ENCODE peak calls at places on chromosomes 11 and 22, in ten cellular contexts. D, U, X, T, Y, B, R, K, M and A are unnamed samples.
A peak's percentile ranks its signal among the peaks of the same experiment; 100 is the strongest.

GRCh38 chr11:14306481-14306880 is 52.5 kb downstream of the RRAS2 start:
- DNase-seq in D (no peak), U (no peak), X (no peak), T (no peak), Y (no peak), B (no peak), R (no peak), K (no peak), M (no peak), A (peak; percentile 30)

GRCh38 chr11:86638673-86639072 is 33.7 kb downstream of the ME3 start:
- DNase-seq in D (no peak), U (no peak), X (no peak), T (no peak), Y (no peak), B (no peak), R (no peak), K (no peak), M (no peak), A (no peak)

GRCh38 chr11:83252941-83253340 is 33.2 kb downstream of the CCDC90B start:
- DNase-seq in D (no peak), U (no peak), X (no peak), T (no peak), Y (no peak), B (no peak), R (no peak), K (no peak), M (no peak), A (no peak)

GRCh38 chr11:130103296-130103814 is 33.7 kb downstream of the APLP2 start:
- DNase-seq in D (no peak), U (no peak), X (no peak), T (peak; percentile 61), Y (no peak), B (no peak), R (peak; percentile 79), K (peak; percentile 99), M (peak; percentile 92), A (peak; percentile 97)

GRCh38 chr11:116167706-116168458 is 604.9 kb downstream of the BUD13 start:
- DNase-seq in D (no peak), U (no peak), X (no peak), T (no peak), Y (no peak), B (no peak), R (no peak), K (no peak), M (no peak), A (no peak)

GRCh38 chr11:74373382-74373781 is 24.9 kb downstream of the PGM2L1 start:
- DNase-seq in D (no peak), U (no peak), X (no peak), T (no peak), Y (no peak), B (no peak), R (no peak), K (peak; percentile 10), M (peak; percentile 7), A (peak; percentile 29)

GRCh38 chr22:24431309-24432034 is 4.1 kb downstream of the ADORA2A start:
- DNase-seq in D (no peak), U (no peak), X (no peak), T (no peak), Y (peak; percentile 24), B (no peak), R (no peak), K (no peak), M (no peak), A (no peak)

GRCh38 chr11:65316979-65317786 is 2.5 kb downstream of the CDC42EP2 start:
- DNase-seq in D (peak; percentile 51), U (no peak), X (no peak), T (peak; percentile 86), Y (peak; percentile 88), B (peak; percentile 54), R (no peak), K (peak; percentile 73), M (peak; percentile 71), A (peak; percentile 98)

GRCh38 chr11:35526370-35526792 is 965 bp upstream of the PAMR1 start:
- DNase-seq in D (no peak), U (no peak), X (no peak), T (peak; percentile 39), Y (no peak), B (no peak), R (no peak), K (peak; percentile 39), M (no peak), A (no peak)

GRCh38 chr11:113189909-113190667 is 124.3 kb upstream of the TTC12 start:
- DNase-seq in D (no peak), U (no peak), X (no peak), T (peak; percentile 83), Y (peak; percentile 55), B (no peak), R (no peak), K (peak; percentile 95), M (peak; percentile 92), A (peak; percentile 66)

GRCh38 chr11:69333149-69333710 is 39.3 kb downstream of the MYEOV start:
- DNase-seq in D (no peak), U (no peak), X (no peak), T (no peak), Y (no peak), B (no peak), R (no peak), K (no peak), M (no peak), A (no peak)

GRCh38 chr11:116857936-116858335 is 20.5 kb upstream of the APOA1 start:
- DNase-seq in D (no peak), U (no peak), X (no peak), T (no peak), Y (no peak), B (no peak), R (no peak), K (peak; percentile 30), M (peak; percentile 38), A (no peak)

GRCh38 chr22:47034905-47035419 is 272.5 kb downstream of the TBC1D22A start:
- DNase-seq in D (no peak), U (no peak), X (no peak), T (no peak), Y (no peak), B (peak; percentile 14), R (no peak), K (no peak), M (no peak), A (no peak)

GRCh38 chr11:33507967-33508366 is 192.7 kb downstream of the C11orf91 start:
- DNase-seq in D (no peak), U (no peak), X (no peak), T (peak; percentile 62), Y (no peak), B (no peak), R (no peak), K (peak; percentile 67), M (peak; percentile 85), A (peak; percentile 31)

GRCh38 chr11:69416123-69416475 is 65.4 kb upstream of the LINC01488 start:
- DNase-seq in D (no peak), U (no peak), X (no peak), T (no peak), Y (no peak), B (no peak), R (no peak), K (no peak), M (no peak), A (no peak)

GRCh38 chr22:41966607-41967240 is 2.5 kb upstream of the SEPTIN3 start:
- DNase-seq in D (no peak), U (peak; percentile 63), X (no peak), T (peak; percentile 86), Y (no peak), B (no peak), R (peak; percentile 61), K (peak; percentile 95), M (peak; percentile 88), A (peak; percentile 80)

GRCh38 chr11:61693897-61694840 is 14.0 kb downstream of the DAGLA start:
- DNase-seq in D (no peak), U (no peak), X (no peak), T (no peak), Y (peak; percentile 71), B (peak; percentile 55), R (no peak), K (peak; percentile 17), M (no peak), A (no peak)

GRCh38 chr22:48803171-48803992 is 1024.3 kb downstream of the BRD1 start:
- DNase-seq in D (no peak), U (no peak), X (no peak), T (no peak), Y (no peak), B (no peak), R (no peak), K (no peak), M (no peak), A (no peak)

GRCh38 chr11:131667566-131667965 is 297.2 kb downstream of the NTM start:
- DNase-seq in D (no peak), U (no peak), X (no peak), T (no peak), Y (no peak), B (no peak), R (no peak), K (no peak), M (no peak), A (no peak)

GRCh38 chr22:31944700-31945477 is 554 bp downstream of the YWHAH start:
- DNase-seq in D (peak; percentile 70), U (peak; percentile 58), X (peak; percentile 25), T (no peak), Y (peak; percentile 78), B (peak; percentile 45), R (no peak), K (peak; percentile 49), M (peak; percentile 19), A (peak; percentile 17)

GRCh38 chr11:94521684-94522083 is 9.4 kb downstream of the C11orf97 start:
- DNase-seq in D (no peak), U (peak; percentile 7), X (no peak), T (peak; percentile 24), Y (no peak), B (no peak), R (no peak), K (peak; percentile 41), M (peak; percentile 40), A (peak; percentile 56)

GRCh38 chr11:19441752-19442553 is 201.2 kb upstream of the E2F8 start:
- DNase-seq in D (no peak), U (peak; percentile 49), X (no peak), T (peak; percentile 97), Y (no peak), B (peak; percentile 75), R (peak; percentile 87), K (peak; percentile 91), M (peak; percentile 97), A (peak; percentile 95)